ENCODE peak calls at places on chromosome 10, in five cellular contexts. V is astrocyte of the spinal cord, L is esophagus squamous epithelium, X is fibroblast of mammary gland, N is thyroid gland. P is an unnamed sample.

GRCh38 chr10:124944982-124945381 is 3.1 kb downstream of the ZRANB1 start:
- DNase-seq in V (peak), L (no peak), X (peak), N (no peak), P (no peak)

GRCh38 chr10:80132299-80133139 is at the start of gene PLAC9:
- DNase-seq in V (no peak), L (no peak), X (no peak), N (peak), P (no peak)

GRCh38 chr10:6840766-6841165 is 260.7 kb upstream of the PRKCQ start:
- DNase-seq in V (peak), L (no peak), X (peak), N (no peak), P (no peak)

GRCh38 chr10:104267721-104268690 is 978 bp upstream of the GSTO2 start:
- DNase-seq in V (no peak), L (no peak), X (peak), N (no peak), P (no peak)

GRCh38 chr10:98312349-98312748 is 44.4 kb upstream of the LOXL4 start:
- DNase-seq in V (no peak), L (no peak), X (peak), N (no peak), P (no peak)

GRCh38 chr10:18238875-18239485 is 98.8 kb downstream of the CACNB2 start:
- DNase-seq in V (peak), L (no peak), X (peak), N (no peak), P (no peak)

GRCh38 chr10:110725809-110726641 is 81.9 kb downstream of the RBM20 start:
- DNase-seq in V (no peak), L (no peak), X (peak), N (no peak), P (no peak)

GRCh38 chr10:101397140-101397539 is 43.2 kb downstream of the BTRC start:
- DNase-seq in V (peak), L (no peak), X (peak), N (no peak), P (no peak)

GRCh38 chr10:24695452-24695851 is 28.2 kb downstream of the ARHGAP21 start:
- DNase-seq in V (no peak), L (no peak), X (no peak), N (no peak), P (no peak)

GRCh38 chr10:45373783-45374450 is at the start of gene ALOX5:
- DNase-seq in V (no peak), L (no peak), X (no peak), N (peak), P (peak)

GRCh38 chr10:28217848-28218247 is 85.0 kb downstream of the MPP7 start:
- DNase-seq in V (peak), L (no peak), X (peak), N (no peak), P (no peak)

GRCh38 chr10:62155054-62155453 is 113.6 kb downstream of the RTKN2 start:
- DNase-seq in V (no peak), L (no peak), X (no peak), N (no peak), P (no peak)

GRCh38 chr10:62163024-62163423 is 105.6 kb downstream of the RTKN2 start:
- DNase-seq in V (no peak), L (no peak), X (no peak), N (no peak), P (no peak)

GRCh38 chr10:62162261-62162660 is 106.4 kb downstream of the RTKN2 start:
- DNase-seq in V (no peak), L (no peak), X (no peak), N (no peak), P (no peak)

GRCh38 chr10:62157601-62158000 is 111.0 kb downstream of the RTKN2 start:
- DNase-seq in V (no peak), L (no peak), X (no peak), N (no peak), P (no peak)

DNA sequence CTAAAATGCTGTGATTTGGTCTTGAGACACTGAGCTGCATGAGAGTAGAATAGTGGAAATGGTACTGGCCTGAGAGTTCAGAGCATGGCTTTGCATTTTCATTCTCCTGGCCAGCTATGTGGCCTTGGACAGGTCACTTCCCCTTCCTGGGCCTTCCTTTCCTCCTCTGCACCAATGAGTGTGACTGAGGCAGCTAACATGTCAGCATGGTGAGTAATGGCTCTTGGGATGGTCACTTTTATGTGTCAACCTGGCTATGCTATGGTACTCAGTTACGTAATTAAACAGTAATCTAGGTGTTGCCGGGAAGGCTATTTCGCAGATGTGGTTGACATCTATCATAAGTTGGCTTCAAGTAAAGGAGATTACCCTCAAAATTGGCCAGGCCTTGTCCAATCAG is 109.3 kb downstream of the RTKN2 start:
- DNase-seq in V (no peak), L (no peak), X (peak), N (no peak), P (no peak)
- TF ChIP-seq CTCF in V (no peak), L (no peak), X (no peak), N (no peak), P (no peak)

GRCh38 chr10:58820862-58821559 is 308.3 kb downstream of the BICC1 start:
- DNase-seq in V (peak), L (no peak), X (peak), N (no peak), P (no peak)

GRCh38 chr10:58823983-58824382 is 311.3 kb downstream of the BICC1 start:
- DNase-seq in V (no peak), L (no peak), X (no peak), N (no peak), P (no peak)

GRCh38 chr10:58817499-58817898 is 304.8 kb downstream of the BICC1 start:
- DNase-seq in V (peak), L (no peak), X (peak), N (no peak), P (no peak)

GRCh38 chr10:58820386-58820785 is 307.7 kb downstream of the BICC1 start:
- DNase-seq in V (no peak), L (no peak), X (no peak), N (no peak), P (no peak)

GRCh38 chr10:58818889-58819288 is 306.2 kb downstream of the BICC1 start:
- DNase-seq in V (peak), L (no peak), X (peak), N (no peak), P (no peak)
- TF ChIP-seq CTCF in V (peak), L (no peak), X (peak), N (no peak), P (no peak)

DNA sequence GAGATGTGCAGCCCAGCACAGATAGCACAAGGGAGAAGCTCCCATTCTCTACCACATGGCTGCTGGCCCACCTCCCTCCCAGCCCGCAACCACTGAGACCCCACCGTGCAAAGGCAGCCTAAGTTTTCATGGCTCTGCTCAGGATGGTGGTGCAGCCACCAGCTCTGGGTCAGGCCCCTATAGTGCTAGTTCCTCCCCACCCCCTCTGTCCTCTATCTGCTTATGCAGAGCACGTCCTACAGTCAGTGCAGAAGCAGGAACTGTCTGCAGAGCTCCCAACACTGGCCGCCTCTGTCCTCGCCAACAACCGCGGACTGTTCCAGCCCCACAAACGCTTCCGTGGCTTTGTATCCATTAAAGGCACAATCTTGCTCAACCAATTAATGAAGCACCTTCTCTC is 278.9 kb downstream of the GRID1 start:
- DNase-seq in V (no peak), L (no peak), X (no peak), N (no peak), P (no peak)
- TF ChIP-seq CTCF in V (no peak), L (no peak), X (no peak), N (no peak), P (no peak)

GRCh38 chr10:95906675-95907453 is 911 bp upstream of the CC2D2B start:
- DNase-seq in V (peak), L (no peak), X (peak), N (peak), P (no peak)
- TF ChIP-seq CTCF in V (peak), L (no peak), X (peak), N (no peak), P (no peak)

GRCh38 chr10:5666324-5667220 is at the start of gene ASB13:
- DNase-seq in V (peak), L (no peak), X (peak), N (peak), P (peak)
- TF ChIP-seq CTCF in V (no peak), L (no peak), X (no peak), N (no peak), P (no peak)

P was measured in activated B cell treated with CpG ODN at 0.5 μM for 24 hours.